ENCODE peak calls at places on chromosomes 1 and 21, in ten cellular contexts. One of them, this sample, is unnamed.

GRCh38 chr1:45334308-45335245 is 5.4 kb upstream of the TOE1 start:
- DNase-seq in MG63: no peak
- DNase-seq in activated T-helper 9 cell treated with anti-CD3 and anti-CD28 coated beads, Interleukin-2, amount 50 U/mL, for 16 hours: no peak
- DNase-seq in activated naive CD4-positive, alpha-beta T cell: no peak
- DNase-seq in cardiac septum: no peak
- DNase-seq in activated T-helper 1 cell treated with anti-CD3 and anti-CD28 coated beads, Interleukin-2, amount 50 U/mL, for 16 hours: no peak
- DNase-seq in cardiac fibroblast: peak
- DNase-seq in iris pigment epithelial cell: no peak
- DNase-seq in GM12891: no peak
- DNase-seq in Kasumi-1: peak
- DNase-seq in this sample: no peak

GRCh38 chr1:15137807-15138206 is 15.7 kb upstream of the TMEM51 start:
- DNase-seq in MG63: no peak
- DNase-seq in activated T-helper 9 cell treated with anti-CD3 and anti-CD28 coated beads, Interleukin-2, amount 50 U/mL, for 16 hours: no peak
- DNase-seq in activated naive CD4-positive, alpha-beta T cell: no peak
- DNase-seq in cardiac septum: no peak
- DNase-seq in activated T-helper 1 cell treated with anti-CD3 and anti-CD28 coated beads, Interleukin-2, amount 50 U/mL, for 16 hours: no peak
- DNase-seq in cardiac fibroblast: no peak
- DNase-seq in iris pigment epithelial cell: no peak
- DNase-seq in GM12891: no peak
- DNase-seq in Kasumi-1: no peak
- DNase-seq in this sample: no peak

GRCh38 chr1:239717097-239718051 is 331.0 kb downstream of the CHRM3 start:
- DNase-seq in MG63: no peak
- DNase-seq in activated T-helper 9 cell treated with anti-CD3 and anti-CD28 coated beads, Interleukin-2, amount 50 U/mL, for 16 hours: no peak
- DNase-seq in activated naive CD4-positive, alpha-beta T cell: no peak
- DNase-seq in cardiac septum: no peak
- DNase-seq in activated T-helper 1 cell treated with anti-CD3 and anti-CD28 coated beads, Interleukin-2, amount 50 U/mL, for 16 hours: no peak
- DNase-seq in cardiac fibroblast: no peak
- DNase-seq in iris pigment epithelial cell: peak
- DNase-seq in GM12891: no peak
- DNase-seq in Kasumi-1: no peak
- DNase-seq in this sample: no peak

GRCh38 chr1:21916447-21917240 is 20.5 kb downstream of the HSPG2 start:
- DNase-seq in MG63: no peak
- DNase-seq in activated T-helper 9 cell treated with anti-CD3 and anti-CD28 coated beads, Interleukin-2, amount 50 U/mL, for 16 hours: no peak
- DNase-seq in activated naive CD4-positive, alpha-beta T cell: no peak
- DNase-seq in cardiac septum: no peak
- DNase-seq in activated T-helper 1 cell treated with anti-CD3 and anti-CD28 coated beads, Interleukin-2, amount 50 U/mL, for 16 hours: no peak
- DNase-seq in cardiac fibroblast: no peak
- DNase-seq in iris pigment epithelial cell: no peak
- DNase-seq in GM12891: no peak
- DNase-seq in Kasumi-1: no peak
- DNase-seq in this sample: no peak

GRCh38 chr1:41174170-41174569 is 67.9 kb downstream of the SCMH1 start:
- DNase-seq in MG63: no peak
- DNase-seq in activated T-helper 9 cell treated with anti-CD3 and anti-CD28 coated beads, Interleukin-2, amount 50 U/mL, for 16 hours: no peak
- DNase-seq in activated naive CD4-positive, alpha-beta T cell: no peak
- DNase-seq in cardiac septum: no peak
- DNase-seq in activated T-helper 1 cell treated with anti-CD3 and anti-CD28 coated beads, Interleukin-2, amount 50 U/mL, for 16 hours: no peak
- DNase-seq in cardiac fibroblast: no peak
- DNase-seq in iris pigment epithelial cell: no peak
- DNase-seq in GM12891: no peak
- DNase-seq in Kasumi-1: no peak
- DNase-seq in this sample: no peak

GRCh38 chr1:198054510-198054909 is 102.3 kb upstream of the NEK7 start:
- DNase-seq in MG63: no peak
- DNase-seq in activated T-helper 9 cell treated with anti-CD3 and anti-CD28 coated beads, Interleukin-2, amount 50 U/mL, for 16 hours: no peak
- DNase-seq in activated naive CD4-positive, alpha-beta T cell: no peak
- DNase-seq in cardiac septum: no peak
- DNase-seq in activated T-helper 1 cell treated with anti-CD3 and anti-CD28 coated beads, Interleukin-2, amount 50 U/mL, for 16 hours: no peak
- DNase-seq in cardiac fibroblast: no peak
- DNase-seq in iris pigment epithelial cell: no peak
- DNase-seq in GM12891: no peak
- DNase-seq in Kasumi-1: peak
- DNase-seq in this sample: no peak

GRCh38 chr1:203306089-203306969 is 1.0 kb downstream of the BTG2 start:
- DNase-seq in MG63: peak
- DNase-seq in activated T-helper 9 cell treated with anti-CD3 and anti-CD28 coated beads, Interleukin-2, amount 50 U/mL, for 16 hours: no peak
- DNase-seq in activated naive CD4-positive, alpha-beta T cell: peak
- DNase-seq in cardiac septum: peak
- DNase-seq in activated T-helper 1 cell treated with anti-CD3 and anti-CD28 coated beads, Interleukin-2, amount 50 U/mL, for 16 hours: no peak
- DNase-seq in cardiac fibroblast: peak
- DNase-seq in iris pigment epithelial cell: peak
- DNase-seq in GM12891: no peak
- DNase-seq in Kasumi-1: no peak
- DNase-seq in this sample: no peak

GRCh38 chr1:206864939-206865671 is at the start of gene IL20:
- DNase-seq in MG63: peak
- DNase-seq in activated T-helper 9 cell treated with anti-CD3 and anti-CD28 coated beads, Interleukin-2, amount 50 U/mL, for 16 hours: peak
- DNase-seq in activated naive CD4-positive, alpha-beta T cell: peak
- DNase-seq in cardiac septum: peak
- DNase-seq in activated T-helper 1 cell treated with anti-CD3 and anti-CD28 coated beads, Interleukin-2, amount 50 U/mL, for 16 hours: peak
- DNase-seq in cardiac fibroblast: peak
- DNase-seq in iris pigment epithelial cell: peak
- DNase-seq in GM12891: peak
- DNase-seq in Kasumi-1: peak
- DNase-seq in this sample: peak

GRCh38 chr1:156920233-156921052 is at the start of gene LRRC71:
- DNase-seq in MG63: peak
- DNase-seq in activated T-helper 9 cell treated with anti-CD3 and anti-CD28 coated beads, Interleukin-2, amount 50 U/mL, for 16 hours: peak
- DNase-seq in activated naive CD4-positive, alpha-beta T cell: peak
- DNase-seq in cardiac septum: peak
- DNase-seq in activated T-helper 1 cell treated with anti-CD3 and anti-CD28 coated beads, Interleukin-2, amount 50 U/mL, for 16 hours: no peak
- DNase-seq in cardiac fibroblast: peak
- DNase-seq in iris pigment epithelial cell: peak
- DNase-seq in GM12891: peak
- DNase-seq in Kasumi-1: peak
- DNase-seq in this sample: peak

GRCh38 chr1:156214024-156214748 is 1.4 kb downstream of the PMF1 start:
- DNase-seq in MG63: peak
- DNase-seq in activated T-helper 9 cell treated with anti-CD3 and anti-CD28 coated beads, Interleukin-2, amount 50 U/mL, for 16 hours: peak
- DNase-seq in activated naive CD4-positive, alpha-beta T cell: no peak
- DNase-seq in cardiac septum: no peak
- DNase-seq in activated T-helper 1 cell treated with anti-CD3 and anti-CD28 coated beads, Interleukin-2, amount 50 U/mL, for 16 hours: no peak
- DNase-seq in cardiac fibroblast: peak
- DNase-seq in iris pigment epithelial cell: peak
- DNase-seq in GM12891: no peak
- DNase-seq in Kasumi-1: no peak
- DNase-seq in this sample: no peak

GRCh38 chr1:39204441-39205081 is at the start of gene MACF1:
- DNase-seq in MG63: peak
- DNase-seq in activated T-helper 9 cell treated with anti-CD3 and anti-CD28 coated beads, Interleukin-2, amount 50 U/mL, for 16 hours: no peak
- DNase-seq in activated naive CD4-positive, alpha-beta T cell: no peak
- DNase-seq in cardiac septum: peak
- DNase-seq in activated T-helper 1 cell treated with anti-CD3 and anti-CD28 coated beads, Interleukin-2, amount 50 U/mL, for 16 hours: no peak
- DNase-seq in cardiac fibroblast: peak
- DNase-seq in iris pigment epithelial cell: peak
- DNase-seq in GM12891: no peak
- DNase-seq in Kasumi-1: peak
- DNase-seq in this sample: peak

GRCh38 chr1:84968101-84968500 is 28.8 kb downstream of the MCOLN2 start:
- DNase-seq in MG63: no peak
- DNase-seq in activated T-helper 9 cell treated with anti-CD3 and anti-CD28 coated beads, Interleukin-2, amount 50 U/mL, for 16 hours: no peak
- DNase-seq in activated naive CD4-positive, alpha-beta T cell: no peak
- DNase-seq in cardiac septum: no peak
- DNase-seq in activated T-helper 1 cell treated with anti-CD3 and anti-CD28 coated beads, Interleukin-2, amount 50 U/mL, for 16 hours: no peak
- DNase-seq in cardiac fibroblast: no peak
- DNase-seq in iris pigment epithelial cell: no peak
- DNase-seq in GM12891: no peak
- DNase-seq in Kasumi-1: no peak
- DNase-seq in this sample: no peak

GRCh38 chr21:46416551-46416950 is 42.1 kb upstream of the DIP2A start:
- DNase-seq in MG63: no peak
- DNase-seq in activated T-helper 9 cell treated with anti-CD3 and anti-CD28 coated beads, Interleukin-2, amount 50 U/mL, for 16 hours: no peak
- DNase-seq in activated naive CD4-positive, alpha-beta T cell: no peak
- DNase-seq in cardiac septum: no peak
- DNase-seq in activated T-helper 1 cell treated with anti-CD3 and anti-CD28 coated beads, Interleukin-2, amount 50 U/mL, for 16 hours: no peak
- DNase-seq in cardiac fibroblast: no peak
- DNase-seq in iris pigment epithelial cell: no peak
- DNase-seq in GM12891: no peak
- DNase-seq in Kasumi-1: no peak
- DNase-seq in this sample: no peak

GRCh38 chr21:40680311-40680710 is 166.6 kb downstream of the DSCAM start:
- DNase-seq in MG63: no peak
- DNase-seq in activated T-helper 9 cell treated with anti-CD3 and anti-CD28 coated beads, Interleukin-2, amount 50 U/mL, for 16 hours: no peak
- DNase-seq in activated naive CD4-positive, alpha-beta T cell: no peak
- DNase-seq in cardiac septum: no peak
- DNase-seq in activated T-helper 1 cell treated with anti-CD3 and anti-CD28 coated beads, Interleukin-2, amount 50 U/mL, for 16 hours: no peak
- DNase-seq in cardiac fibroblast: no peak
- DNase-seq in iris pigment epithelial cell: no peak
- DNase-seq in GM12891: no peak
- DNase-seq in Kasumi-1: no peak
- DNase-seq in this sample: no peak

GRCh38 chr21:45894107-45894810 is 87.3 kb upstream of the COL6A1 start:
- DNase-seq in MG63: peak
- DNase-seq in activated T-helper 9 cell treated with anti-CD3 and anti-CD28 coated beads, Interleukin-2, amount 50 U/mL, for 16 hours: no peak
- DNase-seq in activated naive CD4-positive, alpha-beta T cell: no peak
- DNase-seq in cardiac septum: no peak
- DNase-seq in activated T-helper 1 cell treated with anti-CD3 and anti-CD28 coated beads, Interleukin-2, amount 50 U/mL, for 16 hours: no peak
- DNase-seq in cardiac fibroblast: peak
- DNase-seq in iris pigment epithelial cell: peak
- DNase-seq in GM12891: no peak
- DNase-seq in Kasumi-1: no peak
- DNase-seq in this sample: no peak

GRCh38 chr1:109266965-109267364 is 16.0 kb downstream of the PSRC1 start:
- DNase-seq in MG63: peak
- DNase-seq in activated T-helper 9 cell treated with anti-CD3 and anti-CD28 coated beads, Interleukin-2, amount 50 U/mL, for 16 hours: no peak
- DNase-seq in activated naive CD4-positive, alpha-beta T cell: no peak
- DNase-seq in cardiac septum: no peak
- DNase-seq in activated T-helper 1 cell treated with anti-CD3 and anti-CD28 coated beads, Interleukin-2, amount 50 U/mL, for 16 hours: no peak
- DNase-seq in cardiac fibroblast: peak
- DNase-seq in iris pigment epithelial cell: peak
- DNase-seq in GM12891: no peak
- DNase-seq in Kasumi-1: no peak
- DNase-seq in this sample: no peak

GRCh38 chr1:206690516-206690915 is 5.8 kb downstream of the MAPKAPK2 start:
- DNase-seq in MG63: peak
- DNase-seq in activated T-helper 9 cell treated with anti-CD3 and anti-CD28 coated beads, Interleukin-2, amount 50 U/mL, for 16 hours: no peak
- DNase-seq in activated naive CD4-positive, alpha-beta T cell: no peak
- DNase-seq in cardiac septum: no peak
- DNase-seq in activated T-helper 1 cell treated with anti-CD3 and anti-CD28 coated beads, Interleukin-2, amount 50 U/mL, for 16 hours: no peak
- DNase-seq in cardiac fibroblast: no peak
- DNase-seq in iris pigment epithelial cell: no peak
- DNase-seq in GM12891: no peak
- DNase-seq in Kasumi-1: no peak
- DNase-seq in this sample: no peak

GRCh38 chr1:226110249-226111108 is 48.0 kb downstream of the H3-3A start:
- DNase-seq in MG63: peak
- DNase-seq in activated T-helper 9 cell treated with anti-CD3 and anti-CD28 coated beads, Interleukin-2, amount 50 U/mL, for 16 hours: peak
- DNase-seq in activated naive CD4-positive, alpha-beta T cell: no peak
- DNase-seq in cardiac septum: peak
- DNase-seq in activated T-helper 1 cell treated with anti-CD3 and anti-CD28 coated beads, Interleukin-2, amount 50 U/mL, for 16 hours: no peak
- DNase-seq in cardiac fibroblast: peak
- DNase-seq in iris pigment epithelial cell: peak
- DNase-seq in GM12891: peak
- DNase-seq in Kasumi-1: peak
- DNase-seq in this sample: peak

GRCh38 chr1:221335161-221336101 is 406.5 kb downstream of the DUSP10 start:
- DNase-seq in MG63: peak
- DNase-seq in activated T-helper 9 cell treated with anti-CD3 and anti-CD28 coated beads, Interleukin-2, amount 50 U/mL, for 16 hours: no peak
- DNase-seq in activated naive CD4-positive, alpha-beta T cell: no peak
- DNase-seq in cardiac septum: no peak
- DNase-seq in activated T-helper 1 cell treated with anti-CD3 and anti-CD28 coated beads, Interleukin-2, amount 50 U/mL, for 16 hours: no peak
- DNase-seq in cardiac fibroblast: peak
- DNase-seq in iris pigment epithelial cell: peak
- DNase-seq in GM12891: no peak
- DNase-seq in Kasumi-1: no peak
- DNase-seq in this sample: peak

GRCh38 chr1:41044197-41044596 is 22.7 kb upstream of the SLFNL1 start:
- DNase-seq in MG63: no peak
- DNase-seq in activated T-helper 9 cell treated with anti-CD3 and anti-CD28 coated beads, Interleukin-2, amount 50 U/mL, for 16 hours: no peak
- DNase-seq in activated naive CD4-positive, alpha-beta T cell: no peak
- DNase-seq in cardiac septum: no peak
- DNase-seq in activated T-helper 1 cell treated with anti-CD3 and anti-CD28 coated beads, Interleukin-2, amount 50 U/mL, for 16 hours: no peak
- DNase-seq in cardiac fibroblast: no peak
- DNase-seq in iris pigment epithelial cell: no peak
- DNase-seq in GM12891: no peak
- DNase-seq in Kasumi-1: no peak
- DNase-seq in this sample: no peak

GRCh38 chr1:223802602-223803001 is 43.1 kb downstream of the TP53BP2 start:
- DNase-seq in MG63: no peak
- DNase-seq in activated T-helper 9 cell treated with anti-CD3 and anti-CD28 coated beads, Interleukin-2, amount 50 U/mL, for 16 hours: no peak
- DNase-seq in activated naive CD4-positive, alpha-beta T cell: no peak
- DNase-seq in cardiac septum: no peak
- DNase-seq in activated T-helper 1 cell treated with anti-CD3 and anti-CD28 coated beads, Interleukin-2, amount 50 U/mL, for 16 hours: no peak
- DNase-seq in cardiac fibroblast: no peak
- DNase-seq in iris pigment epithelial cell: no peak
- DNase-seq in GM12891: no peak
- DNase-seq in Kasumi-1: no peak
- DNase-seq in this sample: no peak

This sample was measured in mesothelial cell of epicardium.